ENCODE peak calls at places on chromosome 13, in six cellular contexts. Z, A, S, M, E and C are unnamed samples.

GRCh38 chr13:21934309-21934708 is 263.4 kb downstream of the FGF9 start:
- DNase-seq in Z (no peak), M (no peak), E (no peak), S (no peak), A (no peak), C (no peak)

GRCh38 chr13:113820813-113821651 is 42.8 kb downstream of the GAS6 start:
- DNase-seq in S (no peak), M (peak; percentile 43), E (no peak), A (no peak), Z (no peak), C (no peak)

GRCh38 chr13:27601208-27601607 is 19.1 kb downstream of the LNX2 start:
- DNase-seq in E (no peak), A (no peak), Z (no peak), M (no peak), S (no peak), C (no peak)

GRCh38 chr13:43785166-43785680 is 1.5 kb downstream of the ENOX1 start:
- DNase-seq in Z (no peak), A (peak; percentile 19), E (no peak), S (no peak), M (no peak), C (no peak)

GRCh38 chr13:90070837-90071525 is 1276.5 kb upstream of the MIR17HG start:
- DNase-seq in Z (no peak), E (peak; percentile 71), M (no peak), A (no peak), S (no peak), C (no peak)

GRCh38 chr13:73521291-73521626 is 462.5 kb downstream of the KLF5 start:
- DNase-seq in S (no peak), A (no peak), E (no peak), M (no peak), Z (no peak), C (no peak)

GRCh38 chr13:39963612-39964011 is 308.1 kb downstream of the COG6 start:
- DNase-seq in Z (no peak), M (no peak), A (no peak), E (no peak), S (no peak), C (no peak)

GRCh38 chr13:99740261-99740979 is 231.1 kb downstream of the ZIC5 start:
- DNase-seq in A (no peak), M (no peak), S (no peak), Z (no peak), E (no peak), C (no peak)

GRCh38 chr13:65347420-65348030 is 1882.6 kb downstream of the PCDH9 start:
- DNase-seq in Z (no peak), A (no peak), S (no peak), M (no peak), E (no peak), C (no peak)

GRCh38 chr13:39578821-39579291 is 24.1 kb downstream of the LHFPL6 start:
- DNase-seq in Z (no peak), E (no peak), M (no peak), S (no peak), A (no peak), C (no peak)

GRCh38 chr13:27371932-27372331 is 52.5 kb upstream of the GTF3A start:
- DNase-seq in Z (no peak), S (no peak), M (no peak), A (no peak), E (no peak), C (no peak)

GRCh38 chr13:71625694-71626093 is 241.3 kb downstream of the DACH1 start:
- DNase-seq in A (no peak), E (no peak), M (no peak), S (no peak), Z (no peak), C (no peak)

GRCh38 chr13:32877491-32877890 is 138.7 kb upstream of the KL start:
- DNase-seq in A (no peak), Z (no peak), E (no peak), M (no peak), S (no peak), C (no peak)

GRCh38 chr13:97539651-97540230 is 105.8 kb downstream of the RAP2A start:
- DNase-seq in M (no peak), A (no peak), S (no peak), Z (no peak), E (no peak), C (no peak)

GRCh38 chr13:37001921-37002250 is 1.3 kb downstream of the EXOSC8 start:
- DNase-seq in M (no peak), E (no peak), Z (no peak), S (no peak), A (no peak), C (no peak)

GRCh38 chr13:51771418-51772104 is 32.4 kb downstream of the DHRS12 start:
- DNase-seq in M (no peak), Z (no peak), S (no peak), E (no peak), A (no peak), C (no peak)

GRCh38 chr13:42992585-42993122 is 613 bp upstream of the EPSTI1 start:
- DNase-seq in A (no peak), Z (no peak), S (no peak), E (no peak), M (no peak), C (no peak)

GRCh38 chr13:87355451-87355850 is 315.7 kb upstream of the SLITRK5 start:
- DNase-seq in S (no peak), M (no peak), Z (no peak), A (no peak), E (no peak), C (no peak)

GRCh38 chr13:111204438-111205177 is 89.5 kb downstream of the ARHGEF7 start:
- DNase-seq in E (peak; percentile 43), S (no peak), A (peak; percentile 73), Z (peak; percentile 56), M (no peak), C (no peak)

GRCh38 chr13:77733674-77734073 is 36.2 kb downstream of the SLAIN1 start:
- DNase-seq in A (no peak), E (no peak), S (no peak), Z (no peak), M (no peak), C (no peak)

GRCh38 chr13:46202956-46203355 is 8.8 kb upstream of the LRRC63 start:
- DNase-seq in Z (no peak), E (no peak), A (no peak), M (no peak), S (no peak), C (no peak)

GRCh38 chr13:97339019-97339988 is 94.7 kb upstream of the RAP2A start:
- DNase-seq in M (no peak), A (no peak), S (no peak), Z (no peak), E (no peak), C (no peak)

GRCh38 chr13:60755380-60756163 is 358.6 kb downstream of the TDRD3 start:
- DNase-seq in S (no peak), Z (peak; percentile 23), A (peak; percentile 71), E (no peak), M (no peak), C (no peak)

DNA sequence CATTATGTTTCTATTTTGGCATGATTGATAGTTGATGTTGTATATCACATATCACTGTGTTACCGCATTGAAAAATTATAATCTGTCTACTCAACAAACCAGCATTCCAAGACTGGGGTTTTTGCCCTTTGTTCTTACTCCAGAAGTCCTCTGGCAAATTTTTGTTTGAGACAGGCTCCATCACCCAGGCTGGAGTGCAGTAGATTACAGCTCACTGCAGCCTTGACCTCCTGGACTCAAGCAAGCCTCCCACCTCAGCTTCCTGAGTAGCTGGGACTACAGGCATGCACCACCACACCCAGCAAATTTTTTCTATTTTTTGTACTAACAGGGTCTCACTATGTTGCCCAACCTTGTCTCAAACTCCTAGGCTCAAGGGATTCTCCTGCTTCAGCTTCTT is 741.0 kb downstream of the PCDH9 start:
- DNase-seq in A (no peak), Z (no peak), M (no peak), E (no peak), S (no peak), C (no peak)
- TF ChIP-seq CREB1 in A (no peak), Z (no peak), M (no peak), E (no peak), S (no peak), C (no peak)

DNA sequence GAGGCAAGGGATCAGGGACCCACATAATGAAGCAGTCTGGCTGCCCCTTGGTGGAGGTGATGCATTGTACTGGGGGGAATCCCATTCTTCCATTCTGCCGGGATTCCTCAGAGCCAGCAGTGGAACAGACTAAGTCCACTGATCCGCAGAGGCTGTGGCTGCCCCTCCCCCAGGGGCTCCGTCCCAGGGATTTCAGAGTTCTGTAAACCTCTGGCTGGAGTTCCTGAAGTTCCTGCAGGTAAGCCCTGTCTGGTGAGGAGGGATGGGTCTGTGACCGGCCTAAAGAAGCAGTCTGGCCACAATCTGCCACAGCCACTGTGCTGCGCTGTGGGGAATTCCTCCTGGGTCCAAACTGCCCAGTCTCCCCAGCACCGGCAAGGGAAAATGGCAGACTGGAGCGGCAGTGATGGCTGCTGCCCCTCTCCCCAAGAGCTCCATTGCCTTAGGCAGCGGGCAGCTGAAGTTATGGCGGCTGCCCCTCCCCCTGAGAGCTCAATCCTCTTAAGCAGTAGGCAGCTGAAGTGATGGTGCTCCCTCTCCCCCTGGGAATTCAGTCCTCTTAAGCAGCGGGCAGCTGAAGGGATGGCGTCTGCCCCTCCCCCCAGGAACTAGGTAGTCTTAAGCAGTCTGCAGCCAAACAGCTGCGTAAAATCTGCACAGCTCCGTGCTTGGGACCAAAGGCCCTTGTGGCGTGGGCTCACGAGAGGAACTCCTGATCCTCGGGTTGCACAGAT is 155.7 kb downstream of the PCDH17 start:
- DNase-seq in S (peak; percentile 31), A (peak; percentile 56), Z (peak; percentile 36), E (no peak), M (no peak), C (no peak)
- TF ChIP-seq CREB1 in S (no peak), A (no peak), Z (no peak), E (no peak), M (no peak), C (no peak)

DNA sequence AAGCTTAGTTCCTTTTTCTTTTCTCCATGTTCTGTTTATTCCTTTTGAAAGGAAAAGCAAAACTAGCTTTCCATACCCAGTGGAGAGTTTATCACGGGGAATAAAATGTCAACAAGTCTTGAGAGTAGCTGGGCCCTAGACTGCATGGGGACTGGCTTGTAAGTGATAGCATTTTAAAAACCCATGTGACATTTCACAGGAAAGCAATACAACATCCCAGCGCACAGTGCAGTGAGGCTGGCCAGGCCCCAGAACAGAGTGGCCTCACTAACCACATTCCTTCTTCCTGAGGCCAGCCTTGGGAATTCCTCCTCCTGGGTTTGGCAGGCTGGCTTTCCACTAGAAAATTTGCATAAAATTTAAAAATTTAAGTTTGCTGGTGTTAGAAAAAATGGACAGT is 149.7 kb downstream of the DLEU7 start:
- DNase-seq in S (no peak), E (no peak), M (no peak), A (peak; percentile 13), Z (peak; percentile 16), C (no peak)
- TF ChIP-seq CREB1 in S (no peak), E (no peak), M (no peak), A (no peak), Z (no peak), C (no peak)

GRCh38 chr13:50593228-50593627 is 250.3 kb downstream of the DLEU7 start:
- DNase-seq in Z (no peak), A (no peak), M (no peak), E (no peak), S (no peak), C (no peak)

GRCh38 chr13:50596103-50596502 is 247.4 kb downstream of the DLEU7 start:
- DNase-seq in A (no peak), Z (no peak), E (no peak), S (no peak), M (no peak), C (no peak)

GRCh38 chr13:50592412-50593145 is 250.9 kb downstream of the DLEU7 start:
- DNase-seq in M (no peak), S (no peak), E (no peak), Z (no peak), A (no peak), C (no peak)

GRCh38 chr13:50596776-50597203 is 246.7 kb downstream of the DLEU7 start:
- DNase-seq in A (no peak), M (no peak), Z (no peak), E (peak; percentile 60), S (no peak), C (no peak)

GRCh38 chr13:50594276-50594970 is 249.1 kb downstream of the DLEU7 start:
- DNase-seq in A (peak; percentile 48), M (no peak), Z (peak; percentile 43), E (peak; percentile 34), S (no peak), C (peak; percentile 79)
- TF ChIP-seq CREB1 in A (no peak), M (no peak), Z (no peak), E (no peak), S (no peak), C (no peak)